ENCODE peak calls at places on chromosomes 4 and X, in ten cellular contexts. J is brain microvascular endothelial cell; D is GM13977; N is cardiac fibroblast; G is H9; X is CD8-positive, alpha-beta T cell; E is fibroblast of mammary gland; K is astrocyte of the spinal cord; S is fibroblast of lung; F is neural crest cell. H is an unnamed sample.

GRCh38 chr4:73718375-73719373 is 21.7 kb upstream of the CXCL8 start:
- DNase-seq in F (no peak), X (no peak), D (peak), J (no peak), S (no peak), K (peak), G (no peak), N (no peak), E (peak), H (peak)

GRCh38 chrX:115952417-115953092 is 218.0 kb upstream of the AGTR2 start:
- DNase-seq in K (no peak), G (peak), J (no peak), E (no peak), X (no peak), D (peak), N (no peak), S (no peak), F (no peak), H (no peak)

GRCh38 chr4:154928640-154929257 is 147.7 kb downstream of the RBM46 start:
- DNase-seq in E (peak), S (peak), G (peak), D (no peak), X (no peak), J (peak), F (no peak), N (peak), K (peak), H (peak)

GRCh38 chrX:45769919-45770582 is 569.4 kb upstream of the DIPK2B start:
- DNase-seq in F (peak), E (peak), J (peak), X (peak), D (peak), N (peak), G (no peak), S (peak), K (peak), H (peak)

GRCh38 chr4:40349561-40350198 is 14.5 kb downstream of the CHRNA9 start:
- DNase-seq in S (no peak), K (peak), N (no peak), X (no peak), F (no peak), E (peak), G (no peak), J (peak), D (no peak), H (peak)

GRCh38 chrX:57227691-57228090 is 58.8 kb upstream of the FAAH2 start:
- DNase-seq in S (no peak), D (no peak), X (no peak), G (peak), F (no peak), E (no peak), J (no peak), N (no peak), K (no peak), H (no peak)

GRCh38 chr4:153521995-153522799 is 56.0 kb downstream of the TMEM131L start:
- DNase-seq in D (no peak), G (peak), X (peak), N (no peak), S (no peak), E (no peak), F (no peak), K (no peak), J (no peak), H (no peak)

GRCh38 chr4:158775091-158775651 is 6.3 kb downstream of the FNIP2 start:
- DNase-seq in X (no peak), D (no peak), S (peak), J (peak), G (no peak), N (peak), E (peak), F (no peak), K (peak), H (no peak)

GRCh38 chr4:142567199-142567598 is 278.9 kb downstream of the INPP4B start:
- DNase-seq in E (no peak), X (peak), G (peak), N (no peak), S (no peak), J (no peak), D (no peak), K (no peak), F (no peak), H (no peak)

GRCh38 chrX:1531106-1531890 is 5.7 kb downstream of the P2RY8 start:
- DNase-seq in X (no peak), K (no peak), S (no peak), G (no peak), N (no peak), E (no peak), D (no peak), J (no peak), F (no peak), H (no peak)

GRCh38 chrX:71911023-71911730 is 532 bp downstream of the NHSL2 start:
- DNase-seq in X (peak), S (no peak), D (peak), G (peak), J (no peak), K (no peak), N (no peak), F (peak), E (no peak), H (peak)

GRCh38 chrX:30312858-30313257 is 3.7 kb upstream of the NR0B1 start:
- DNase-seq in E (no peak), K (no peak), G (no peak), F (no peak), J (no peak), N (peak), D (no peak), X (no peak), S (no peak), H (no peak)

GRCh38 chr4:47913328-47913727 is 1.1 kb downstream of the NFXL1 start:
- DNase-seq in D (no peak), N (peak), K (peak), X (no peak), F (no peak), S (peak), G (no peak), E (peak), J (peak), H (peak)

GRCh38 chr4:25821899-25822298 is 40.9 kb downstream of the SEL1L3 start:
- DNase-seq in N (no peak), G (no peak), X (no peak), E (no peak), S (no peak), F (no peak), J (no peak), D (no peak), K (no peak), H (no peak)

GRCh38 chr4:150116506-150116905 is 38.3 kb downstream of the DCLK2 start:
- DNase-seq in K (no peak), X (no peak), S (no peak), G (no peak), F (no peak), E (no peak), N (no peak), J (no peak), D (no peak), H (no peak)

GRCh38 chr4:3784469-3785291 is 18.5 kb downstream of the ADRA2C start:
- DNase-seq in N (no peak), F (no peak), D (no peak), G (no peak), X (no peak), K (no peak), S (no peak), J (no peak), E (no peak), H (no peak)

GRCh38 chrX:83508006-83508405 is at the start of gene POU3F4:
- DNase-seq in S (no peak), X (no peak), J (no peak), E (no peak), N (no peak), G (peak), K (peak), F (peak), D (no peak), H (no peak)

GRCh38 chr4:7717161-7717560 is 222.5 kb downstream of the AFAP1 start:
- DNase-seq in J (no peak), S (no peak), X (no peak), F (no peak), N (no peak), K (no peak), E (no peak), D (no peak), G (no peak), H (no peak)

GRCh38 chr4:175127314-175127713 is 209.2 kb downstream of the ADAM29 start:
- DNase-seq in X (no peak), E (peak), G (no peak), K (peak), J (peak), F (no peak), D (no peak), S (peak), N (no peak), H (no peak)

GRCh38 chr4:8152865-8153257 is 5.8 kb downstream of the ABLIM2 start:
- DNase-seq in N (no peak), J (no peak), X (no peak), S (no peak), K (no peak), D (no peak), F (no peak), G (no peak), E (no peak), H (no peak)

GRCh38 chrX:131747173-131747572 is 203.3 kb downstream of the OR13H1 start:
- DNase-seq in D (peak), G (no peak), S (no peak), J (peak), X (no peak), F (no peak), N (no peak), K (peak), E (peak), H (no peak)

GRCh38 chr4:4856071-4857000 is 3.1 kb upstream of the MSX1 start:
- DNase-seq in S (no peak), D (peak), E (no peak), G (no peak), F (no peak), K (peak), N (no peak), J (no peak), X (no peak), H (peak)

GRCh38 chr4:86977621-86978184 is 42.9 kb downstream of the AFF1 start:
- DNase-seq in E (peak), J (peak), N (peak), S (peak), K (peak), G (no peak), F (no peak), X (no peak), D (peak), H (peak)

GRCh38 chr4:162164881-162165528 is 1.2 kb upstream of the FSTL5 start:
- DNase-seq in X (no peak), K (peak), J (no peak), S (no peak), G (no peak), F (no peak), N (no peak), D (no peak), E (no peak), H (no peak)

GRCh38 chr4:174352405-174352804 is 68.7 kb downstream of the CEP44 start:
- DNase-seq in J (no peak), N (peak), E (no peak), X (no peak), D (no peak), S (no peak), K (no peak), G (no peak), F (no peak), H (no peak)

DNA sequence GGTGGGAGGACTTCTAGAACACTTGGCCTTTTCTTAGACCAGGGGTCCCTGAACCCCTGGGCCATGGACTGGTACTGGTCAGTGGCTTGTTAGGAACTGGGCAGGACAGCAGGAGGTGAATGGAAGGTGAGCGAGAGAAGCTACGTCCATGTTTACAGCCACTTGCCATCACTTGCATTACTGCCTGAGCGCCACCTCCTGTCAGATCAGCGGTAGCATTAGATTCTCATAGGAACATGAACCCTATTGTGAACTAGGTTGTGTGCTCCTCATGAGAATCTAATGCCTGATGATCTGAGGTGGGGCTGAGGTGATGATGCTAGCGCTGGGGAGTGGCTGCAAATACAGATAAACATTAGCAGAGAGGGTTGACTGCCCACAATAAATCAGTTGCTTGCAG is 100.9 kb upstream of the IGFBP7 start:
- DNase-seq in K (no peak), S (no peak), J (no peak), D (no peak), X (no peak), F (no peak), G (no peak), N (no peak), E (no peak), H (no peak)
- TF ChIP-seq CTCF in K (no peak), S (no peak), J (no peak), D (no peak), X (no peak), F (no peak), G (peak), N (peak), E (no peak), H (no peak)

DNA sequence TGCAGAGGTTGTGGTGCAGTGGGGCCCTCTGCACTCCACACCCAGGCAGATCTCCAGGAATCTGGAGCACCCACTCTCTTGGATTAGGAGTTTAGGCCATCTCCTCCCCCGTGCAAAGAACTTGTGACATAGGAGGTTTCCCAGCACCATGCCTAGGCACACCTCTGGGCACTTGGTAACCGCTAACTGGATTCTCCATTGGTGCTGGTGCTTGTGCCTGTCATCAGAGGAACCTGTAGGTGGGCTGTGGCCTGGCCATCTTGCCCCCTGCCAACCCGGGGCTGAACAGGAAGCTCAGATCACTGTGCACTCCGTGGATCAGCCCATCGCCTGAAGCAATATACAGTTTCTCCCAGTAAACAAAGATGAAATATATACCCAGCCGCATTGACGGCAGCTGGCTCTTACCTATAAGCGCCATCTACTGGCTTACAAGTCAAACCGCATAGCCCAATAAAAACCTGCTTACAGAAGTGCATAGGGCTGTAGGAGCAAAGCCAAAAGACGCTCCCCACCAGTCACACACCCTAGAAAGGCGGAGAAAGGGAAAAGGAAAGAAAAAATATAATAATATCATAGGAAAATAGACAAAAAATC is 19.1 kb upstream of the TEX13B start:
- DNase-seq in N (peak), E (peak), K (peak), J (peak), G (no peak), F (no peak), S (peak), D (peak), X (no peak), H (peak)
- TF ChIP-seq CTCF in N (peak), E (peak), K (peak), J (peak), G (peak), F (peak), S (peak), D (peak), X (peak), H (peak)

GRCh38 chr4:74794341-74794801 is at the start of gene BTC:
- DNase-seq in E (peak), G (peak), S (peak), X (no peak), J (no peak), K (peak), F (peak), N (peak), D (peak), H (no peak)
- TF ChIP-seq CTCF in E (peak), G (peak), S (peak), X (no peak), J (peak), K (peak), F (peak), N (peak), D (no peak), H (no peak)

GRCh38 chr4:95546866-95547707 is 1.7 kb downstream of the UNC5C start:
- DNase-seq in K (no peak), E (no peak), F (no peak), D (no peak), X (no peak), S (no peak), J (no peak), N (no peak), G (peak), H (no peak)
- TF ChIP-seq CTCF in K (no peak), E (no peak), F (no peak), D (no peak), X (no peak), S (no peak), J (no peak), N (no peak), G (no peak), H (no peak)

DNA sequence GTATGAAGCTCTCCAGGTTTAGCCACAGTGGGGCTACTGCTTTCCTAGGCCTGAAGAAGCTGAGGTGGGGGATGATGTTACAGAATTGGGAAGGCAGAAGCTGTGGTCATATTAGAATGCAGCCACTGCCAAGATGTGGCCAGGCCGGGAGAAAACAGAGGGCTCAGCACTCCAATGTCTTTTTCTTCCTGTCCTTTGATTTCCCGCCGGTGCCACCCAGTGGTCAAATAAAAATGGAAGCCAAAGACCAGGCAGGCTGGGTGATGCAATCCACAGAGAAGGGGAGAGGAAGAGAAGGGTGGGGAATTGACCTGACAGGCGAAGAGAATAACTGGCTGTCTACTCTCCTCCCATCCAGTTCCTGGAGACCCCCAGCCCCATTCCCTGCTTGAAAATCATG is 94.9 kb upstream of the SHISA3 start:
- DNase-seq in D (no peak), X (no peak), J (peak), N (peak), F (peak), G (peak), S (peak), K (peak), E (peak), H (peak)
- TF ChIP-seq CTCF in D (peak), X (no peak), J (peak), N (peak), F (peak), G (peak), S (peak), K (peak), E (peak), H (no peak)

GRCh38 chrX:69031181-69031580 is 134.1 kb downstream of the PJA1 start:
- DNase-seq in J (no peak), E (peak), X (no peak), D (no peak), G (peak), K (no peak), F (no peak), S (no peak), N (no peak), H (no peak)
- TF ChIP-seq CTCF in J (peak), E (peak), X (no peak), D (no peak), G (peak), K (peak), F (no peak), S (peak), N (peak), H (no peak)

GRCh38 chrX:39945709-39946108 is 152.0 kb downstream of the BCOR start:
- DNase-seq in E (no peak), N (no peak), G (no peak), D (no peak), S (no peak), K (no peak), X (no peak), F (no peak), J (no peak), H (no peak)

GRCh38 chrX:39944416-39944815 is 153.3 kb downstream of the BCOR start:
- DNase-seq in G (no peak), D (no peak), N (no peak), S (no peak), J (no peak), E (no peak), K (no peak), X (no peak), F (no peak), H (no peak)

GRCh38 chrX:39948564-39948963 is 149.2 kb downstream of the BCOR start:
- DNase-seq in F (no peak), X (no peak), D (no peak), N (no peak), G (no peak), J (no peak), K (no peak), E (no peak), S (no peak), H (peak)

GRCh38 chrX:39950035-39950688 is 147.6 kb downstream of the BCOR start:
- DNase-seq in S (no peak), G (no peak), F (no peak), D (no peak), N (no peak), K (no peak), J (peak), X (no peak), E (peak), H (no peak)

DNA sequence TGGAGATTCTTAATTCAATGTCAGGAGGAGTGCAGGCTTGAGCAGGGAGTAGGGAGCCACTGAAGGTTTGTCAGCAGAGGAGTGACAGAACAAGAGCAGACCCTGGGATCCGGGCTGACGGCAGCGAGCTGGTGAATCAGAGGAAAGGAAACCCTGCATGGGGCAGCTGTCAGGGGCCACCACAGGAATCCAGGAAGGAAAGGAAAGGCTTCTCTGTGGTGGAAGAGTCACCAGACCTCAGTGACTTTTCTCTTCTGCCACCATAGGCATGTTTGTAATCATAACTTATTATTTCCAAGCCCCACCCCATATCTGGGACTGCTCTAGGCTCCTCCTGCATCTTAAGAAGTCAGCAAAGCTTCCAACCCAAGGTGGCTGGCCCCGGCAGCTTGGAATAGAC is 150.9 kb downstream of the BCOR start:
- DNase-seq in E (peak), F (no peak), J (peak), X (no peak), S (peak), K (peak), D (no peak), N (peak), G (no peak), H (peak)
- TF ChIP-seq CTCF in E (no peak), F (no peak), J (no peak), X (no peak), S (no peak), K (no peak), D (no peak), N (no peak), G (no peak), H (no peak)

GRCh38 chr4:52015366-52015765 is 4.8 kb downstream of the LRRC66 start:
- DNase-seq in S (peak), D (no peak), F (no peak), N (peak), G (no peak), K (no peak), X (no peak), J (no peak), E (no peak), H (no peak)
- TF ChIP-seq CTCF in S (peak), D (no peak), F (no peak), N (no peak), G (peak), K (peak), X (no peak), J (peak), E (no peak), H (no peak)

GRCh38 chrX:75155830-75156525 is at the start of gene ABCB7:
- DNase-seq in N (peak), K (peak), F (peak), D (peak), G (peak), S (peak), E (peak), X (peak), J (peak), H (peak)
- TF ChIP-seq CTCF in N (peak), K (peak), F (no peak), D (peak), G (peak), S (peak), E (peak), X (no peak), J (no peak), H (peak)